ENCODE peak calls at places on chromosome 16, in four cellular contexts. W is GM12878, K is Panc1, C is A549. D is an unnamed sample.

GRCh38 chr16:89536886-89537548 is 23.5 kb upstream of the RPL13 start:
- DNase-seq in W (no peak), C (no peak), K (no peak), D (no peak)

GRCh38 chr16:8931864-8932263 is 31.8 kb downstream of the USP7 start:
- DNase-seq in K (no peak), W (no peak), C (peak; percentile 47), D (peak; percentile 88)

GRCh38 chr16:11190585-11191565 is 65.1 kb downstream of the SOCS1 start:
- DNase-seq in K (no peak), C (no peak), W (no peak), D (no peak)

GRCh38 chr16:67181346-67181745 is 2.4 kb downstream of the MATCAP1 start:
- DNase-seq in K (no peak), C (no peak), W (no peak), D (no peak)

GRCh38 chr16:81808933-81809480 is 29.9 kb downstream of the PLCG2 start:
- DNase-seq in W (peak; percentile 99), K (no peak), C (no peak), D (no peak)

GRCh38 chr16:82368041-82368440 is 198.0 kb upstream of the MPHOSPH6 start:
- DNase-seq in C (peak; percentile 32), W (no peak), K (no peak), D (peak; percentile 66)

GRCh38 chr16:9144106-9144505 is 52.7 kb downstream of the HAPSTR1 start:
- DNase-seq in C (no peak), W (no peak), K (no peak), D (peak; percentile 51)

GRCh38 chr16:53707671-53708070 is 3.7 kb downstream of the FTO start:
- DNase-seq in C (no peak), W (no peak), K (no peak), D (no peak)

GRCh38 chr16:68381363-68381724 is 67.0 kb downstream of the SMPD3 start:
- DNase-seq in K (no peak), C (peak; percentile 30), W (no peak), D (no peak)

GRCh38 chr16:62225675-62226074 is 189.4 kb upstream of the CDH8 start:
- DNase-seq in K (peak; percentile 12), W (peak; percentile 24), C (peak; percentile 89), D (peak; percentile 94)

GRCh38 chr16:89345663-89346150 is 128.2 kb downstream of the ZNF778 start:
- DNase-seq in W (no peak), C (peak; percentile 45), K (no peak), D (no peak)

GRCh38 chr16:87435399-87436224 is 43.5 kb downstream of the MAP1LC3B start:
- DNase-seq in K (no peak), C (no peak), W (no peak), D (no peak)

GRCh38 chr16:52283018-52283417 is 263.9 kb downstream of the TOX3 start:
- DNase-seq in K (no peak), W (no peak), C (no peak), D (no peak)

DNA sequence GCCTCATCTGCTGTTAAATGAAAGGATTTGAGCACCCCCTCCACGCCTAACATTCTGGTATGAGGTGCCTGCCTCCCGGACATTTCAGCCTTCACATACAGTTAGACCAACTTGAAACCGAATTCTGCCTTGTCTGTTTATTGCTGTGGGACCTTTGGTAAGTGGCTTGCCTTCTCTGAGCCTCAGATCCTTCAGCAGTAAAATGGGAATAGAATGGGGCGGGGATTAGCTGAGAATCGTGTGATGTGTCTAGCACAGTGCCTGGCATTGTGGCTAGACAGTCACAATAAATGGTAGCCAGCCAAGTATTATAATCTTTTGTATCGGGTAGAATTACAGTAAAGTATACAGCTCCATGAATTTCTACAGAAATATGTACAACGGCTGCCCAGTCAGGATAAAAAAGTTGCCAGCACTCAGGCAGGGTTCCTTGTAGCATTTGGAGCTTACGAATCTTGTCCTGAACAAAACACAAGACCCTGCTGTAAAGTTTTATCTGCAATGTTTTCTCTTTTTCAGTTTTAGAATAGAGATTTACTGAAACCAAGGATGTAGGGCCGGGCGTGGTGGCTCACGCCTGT is 781 bp downstream of the TMC7 start:
- DNase-seq in W (no peak), K (no peak), C (peak; percentile 38), D (no peak)
- H3K4me3 ChIP-seq in W (no peak overlapping the region), K (peak overlapping the region; percentile 58), C (peak overlapping the region; percentile 63), D (peak overlapping the region; percentile 80)

GRCh38 chr16:79747688-79748087 is 147.2 kb upstream of the MAF start:
- DNase-seq in C (no peak), K (no peak), W (no peak), D (no peak)
- TF ChIP-seq CTCF in C (no peak), K (no peak), W (no peak), D (no peak)

GRCh38 chr16:20409398-20410152 is at the start of gene ACSM5:
- DNase-seq in C (no peak), W (no peak), K (no peak), D (peak; percentile 8)
- TF ChIP-seq REST in C (no peak), W (no peak), K (no peak), D (no peak)

GRCh38 chr16:27319257-27319965 is 5.6 kb downstream of the IL4R start:
- DNase-seq in K (no peak), W (no peak), C (no peak), D (no peak)
- H3K4me3 ChIP-seq in K (no peak overlapping the region), W (no peak overlapping the region), C (no peak overlapping the region), D (no peak overlapping the region)

GRCh38 chr16:46777804-46778203 is 29.7 kb upstream of the MYLK3 start:
- DNase-seq in C (no peak), W (no peak), K (no peak), D (no peak)

GRCh38 chr16:46787909-46788308 is 39.8 kb upstream of the MYLK3 start:
- DNase-seq in W (peak; percentile 55), K (no peak), C (no peak), D (no peak)

GRCh38 chr16:46785076-46785845 is 37.1 kb upstream of the MYLK3 start:
- DNase-seq in C (no peak), K (no peak), W (no peak), D (peak; percentile 39)

GRCh38 chr16:46783800-46784199 is 35.7 kb upstream of the MYLK3 start:
- DNase-seq in K (no peak), W (no peak), C (no peak), D (no peak)

DNA sequence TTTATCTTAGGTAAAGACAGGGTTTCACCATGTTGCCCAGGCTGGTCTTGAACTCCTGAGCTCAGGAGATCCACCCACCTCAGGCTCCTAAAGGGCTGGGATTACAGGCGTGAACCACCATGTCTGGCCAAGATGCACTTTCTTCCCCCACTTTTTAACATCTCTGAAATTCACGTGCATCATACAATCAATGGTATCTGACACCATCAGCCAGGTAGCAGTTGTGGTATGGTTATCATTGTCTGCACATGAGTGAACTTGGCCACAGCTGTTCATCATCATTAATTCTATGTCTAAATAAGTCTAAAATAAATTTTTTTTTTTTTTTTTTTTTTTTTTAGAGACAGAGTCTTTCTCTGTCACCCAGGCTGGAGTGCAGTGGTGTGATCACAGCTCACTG is 34.2 kb upstream of the MYLK3 start:
- DNase-seq in W (no peak), C (no peak), K (no peak), D (no peak)
- TF ChIP-seq CTCF in W (no peak), C (no peak), K (no peak), D (no peak)

GRCh38 chr16:24737391-24737871 is 8.0 kb downstream of the TNRC6A start:
- DNase-seq in W (no peak), C (no peak), K (no peak), D (no peak)
- TF ChIP-seq REST in W (no peak), C (no peak), K (no peak), D (no peak)

D was measured in GM23338.